ENCODE peak calls at places on chromosomes 4 and X, in six cellular contexts. Z is endothelial cell of umbilical vein; S is left ventricle myocardium inferior; K is CD8-positive, alpha-beta memory T cell; T is heart right ventricle; D is MM.1S. I is an unnamed sample. For H3K27me3, the result is how much of the 10 kb centered on the place peaks cover.

GRCh38 chr4:112865443-112865842 is 184.0 kb upstream of the ANK2 start:
- DNase-seq in S (no peak), T (no peak), Z (no peak), K (no peak), D (no peak), I (no peak)

GRCh38 chr4:108559911-108560310 is 60.5 kb upstream of the RPL34 start:
- DNase-seq in Z (no peak), S (no peak), T (no peak), D (no peak), K (no peak), I (no peak)

GRCh38 chrX:40167240-40168182 is 69.8 kb upstream of the BCOR start:
- DNase-seq in K (no peak), T (no peak), Z (no peak), S (no peak), D (no peak), I (peak)

GRCh38 chrX:12137982-12138365 is 299 bp upstream of the FRMPD4 start:
- DNase-seq in S (no peak), T (no peak), K (no peak), Z (no peak), D (no peak), I (no peak)

GRCh38 chr4:111930658-111931057 is 214.6 kb upstream of the FAM241A start:
- DNase-seq in Z (no peak), D (peak), K (no peak), S (no peak), T (no peak), I (no peak)

GRCh38 chr4:120921456-120922389 is 803 bp downstream of the PRDM5 start:
- DNase-seq in S (peak), T (peak), Z (peak), D (peak), K (no peak), I (peak)

GRCh38 chrX:8748855-8749254 is 16.9 kb upstream of the ANOS1 start:
- DNase-seq in K (no peak), S (no peak), D (no peak), Z (peak), T (no peak), I (peak)

GRCh38 chrX:93874554-93874953 is 200.5 kb downstream of the FAM133A start:
- DNase-seq in Z (no peak), T (no peak), S (no peak), D (peak), K (no peak), I (peak)

GRCh38 chr4:26131711-26132110 is 189.1 kb upstream of the RBPJ start:
- DNase-seq in K (peak), S (no peak), D (no peak), Z (no peak), T (no peak), I (no peak)

GRCh38 chr4:80361329-80361900 is 25.9 kb downstream of the CFAP299 start:
- DNase-seq in T (no peak), Z (peak), K (peak), D (peak), S (no peak), I (peak)

DNA sequence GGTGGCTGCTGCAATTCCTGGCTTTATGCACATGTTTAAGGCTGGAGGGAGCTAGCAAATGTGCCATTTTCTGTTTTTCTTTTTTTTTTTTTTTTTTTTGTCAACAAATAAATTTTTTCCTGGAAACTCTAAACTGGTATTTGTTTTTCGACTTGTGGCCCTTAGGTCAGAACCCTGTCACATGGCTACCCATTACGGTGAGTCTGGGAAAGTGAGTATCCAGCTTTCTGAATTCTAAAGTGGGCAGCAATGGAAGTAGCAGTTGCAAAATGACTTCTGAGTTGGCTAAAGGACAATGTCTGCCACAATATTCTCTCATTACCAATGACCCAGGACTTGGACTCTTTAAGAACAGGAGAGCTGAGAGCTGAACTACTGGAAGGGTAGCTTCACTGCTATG is 225.1 kb upstream of the CENPE start:
- DNase-seq in D (no peak), Z (no peak), S (no peak), T (no peak), K (no peak), I (no peak)
- H3K4me3 ChIP-seq in D (no peak), Z (no peak), S (no peak), T (no peak), K (no peak), I (no peak)

DNA sequence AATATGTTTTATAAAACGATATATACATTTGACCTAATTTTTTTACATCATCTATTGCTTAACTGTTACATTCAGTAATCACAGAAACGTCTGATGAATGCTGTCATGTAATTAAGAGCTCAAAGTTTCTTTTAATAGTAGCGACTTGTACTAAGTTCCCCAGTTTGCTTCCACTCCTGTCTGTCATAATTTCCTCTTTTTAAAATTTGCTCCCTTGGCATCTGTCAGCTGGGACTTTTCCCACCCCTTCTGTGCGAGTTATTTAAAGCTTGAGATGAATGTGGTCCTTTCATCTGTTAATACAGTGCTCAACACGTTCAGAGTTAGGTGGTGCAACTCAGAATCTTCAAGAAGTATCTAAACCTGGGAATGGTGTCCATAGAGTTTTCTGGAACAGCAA is 1.2 kb downstream of the RAP1GDS1 start:
- DNase-seq in Z (no peak), T (no peak), S (no peak), K (no peak), D (no peak), I (no peak)
- H3K27me3 ChIP-seq in Z (under half), T (under half), S (under half), K (under half), D (under half), I (under half)

GRCh38 chr4:16082038-16082423 is 1.8 kb downstream of the PROM1 start:
- DNase-seq in S (no peak), K (no peak), D (no peak), Z (no peak), T (no peak), I (peak)

GRCh38 chr4:16079046-16079445 is 4.8 kb downstream of the PROM1 start:
- DNase-seq in T (no peak), S (no peak), Z (no peak), K (no peak), D (peak), I (no peak)

GRCh38 chr4:16085822-16086221 is 2.0 kb upstream of the PROM1 start:
- DNase-seq in Z (no peak), D (peak), S (no peak), T (no peak), K (no peak), I (no peak)

GRCh38 chr4:16083217-16084191 is at the start of gene PROM1:
- DNase-seq in D (no peak), T (peak), K (no peak), S (peak), Z (no peak), I (peak)

GRCh38 chr4:16082424-16083216 is 1.2 kb downstream of the PROM1 start:
- DNase-seq in Z (peak), D (no peak), T (peak), S (no peak), K (no peak), I (peak)
- H3K4me3 ChIP-seq in Z (peak), D (no peak), T (peak), S (peak), K (peak), I (peak)

GRCh38 chr4:158859661-158860060 is 90.8 kb downstream of the FNIP2 start:
- DNase-seq in K (no peak), Z (no peak), S (no peak), T (no peak), D (no peak), I (no peak)
- H3K27me3 ChIP-seq in K (under half), Z (under half), S (under half), T (under half), D (under half), I (under half)